ENCODE peak calls at places on chromosomes 1 and 21, in four cellular contexts. A is cardiac fibroblast, Q is A549, N is amniotic stem cell. P is an unnamed sample.

GRCh38 chr1:41665962-41666917 is 181.8 kb upstream of the EDN2 start:
- DNase-seq in A (no peak), N (no peak), Q (no peak), P (no peak)

GRCh38 chr1:226702957-226703831 is 35.9 kb downstream of the ITPKB start:
- DNase-seq in N (no peak), Q (peak), A (peak), P (peak)

GRCh38 chr1:191895049-191895448 is 263.2 kb upstream of the RGS18 start:
- DNase-seq in A (no peak), N (no peak), Q (no peak), P (no peak)

GRCh38 chr1:23958810-23959460 is 693 bp upstream of the PNRC2 start:
- DNase-seq in N (peak), A (peak), Q (peak), P (peak)

GRCh38 chr1:30253807-30254440 is 469.5 kb downstream of the MATN1 start:
- DNase-seq in Q (no peak), A (no peak), N (no peak), P (no peak)

GRCh38 chr1:116320846-116321245 is 52.2 kb upstream of the ATP1A1 start:
- DNase-seq in N (no peak), A (no peak), Q (no peak), P (no peak)

GRCh38 chr1:171566467-171566866 is 55.6 kb upstream of the MYOCOS start:
- DNase-seq in A (peak), N (no peak), Q (peak), P (peak)

GRCh38 chr1:202944438-202944921 is 13.6 kb downstream of the ADIPOR1 start:
- DNase-seq in Q (no peak), N (no peak), A (no peak), P (no peak)

GRCh38 chr1:108663074-108663473 is 2.2 kb upstream of the HENMT1 start:
- DNase-seq in N (no peak), A (no peak), Q (no peak), P (peak)

GRCh38 chr1:34681481-34682451 is 73.1 kb upstream of the GJB5 start:
- DNase-seq in N (no peak), Q (peak), A (peak), P (peak)

GRCh38 chr21:32371913-32372314 is 20.9 kb downstream of the URB1 start:
- DNase-seq in N (no peak), A (peak), Q (peak), P (peak)

GRCh38 chr1:24526940-24527542 is 24.4 kb downstream of the RCAN3 start:
- DNase-seq in N (no peak), A (peak), Q (peak), P (peak)

GRCh38 chr1:50278961-50279360 is 144.3 kb downstream of the DMRTA2 start:
- DNase-seq in N (no peak), A (no peak), Q (no peak), P (no peak)

GRCh38 chr1:170619167-170620030 is 44.5 kb upstream of the PRRX1 start:
- DNase-seq in N (no peak), Q (no peak), A (peak), P (no peak)

GRCh38 chr21:38384675-38385074 is 113.6 kb downstream of the ERG start:
- DNase-seq in Q (no peak), A (no peak), N (no peak), P (no peak)

GRCh38 chr1:175322109-175322508 is 129.5 kb upstream of the KIAA0040 start:
- DNase-seq in A (no peak), N (no peak), Q (no peak), P (no peak)

GRCh38 chr1:18923721-18924610 is 21.6 kb upstream of the ALDH4A1 start:
- DNase-seq in N (no peak), A (no peak), Q (no peak), P (no peak)

GRCh38 chr1:38376577-38376976 is 330.0 kb upstream of the POU3F1 start:
- DNase-seq in N (no peak), A (no peak), Q (no peak), P (no peak)

GRCh38 chr1:26278835-26279597 is 870 bp upstream of the SH3BGRL3 start:
- DNase-seq in A (peak), Q (no peak), N (peak), P (peak)

GRCh38 chr1:24751833-24752232 is 6.6 kb downstream of the CLIC4 start:
- DNase-seq in N (no peak), Q (no peak), A (no peak), P (no peak)

GRCh38 chr1:97137862-97138514 is 416.4 kb downstream of the PTBP2 start:
- DNase-seq in N (peak), Q (peak), A (peak), P (peak)

GRCh38 chr1:7389786-7390603 is 381.1 kb upstream of the VAMP3 start:
- DNase-seq in Q (no peak), A (no peak), N (no peak), P (no peak)

GRCh38 chr1:110765640-110766335 is 91.0 kb upstream of the KCNA3 start:
- DNase-seq in Q (peak), N (no peak), A (peak), P (peak)

GRCh38 chr1:24905979-24906720 is 23.9 kb downstream of the RUNX3 start:
- DNase-seq in Q (no peak), A (no peak), N (no peak), P (no peak)